ENCODE peak calls at places on chromosomes 16 and 17, in seven cellular contexts. G, Q, A, V, E, H and S are unnamed samples.

GRCh38 chr16:2966043-2966802 is 2.1 kb downstream of the KREMEN2 start:
- DNase-seq in G (no peak), Q (no peak), A (no peak), V (no peak), E (no peak), H (no peak), S (no peak)

GRCh38 chr16:55492756-55493380 is 13.9 kb downstream of the MMP2 start:
- DNase-seq in G (no peak), Q (no peak), A (no peak), V (no peak), E (no peak), H (no peak), S (no peak)

GRCh38 chr17:48612456-48612853 is 1.6 kb upstream of the HOXB7 start:
- DNase-seq in G (no peak), Q (no peak), A (peak; percentile 67), V (no peak), E (no peak), H (no peak), S (no peak)

GRCh38 chr16:64311241-64311640 is 810.6 kb downstream of the CDH11 start:
- DNase-seq in G (no peak), Q (no peak), A (no peak), V (no peak), E (peak; percentile 2), H (no peak), S (no peak)

GRCh38 chr17:62807812-62808575 is at the start of gene MARCHF10:
- DNase-seq in G (peak; percentile 6), Q (peak; percentile 31), A (peak; percentile 84), V (no peak), E (no peak), H (no peak), S (peak; percentile 75)

GRCh38 chr17:8062807-8063483 is 24.1 kb downstream of the ALOX15B start:
- DNase-seq in G (no peak), Q (no peak), A (no peak), V (no peak), E (no peak), H (no peak), S (no peak)

GRCh38 chr16:4330277-4330882 is 14.5 kb downstream of the GLIS2 start:
- DNase-seq in G (peak; percentile 72), Q (peak; percentile 77), A (peak; percentile 9), V (no peak), E (peak; percentile 72), H (peak; percentile 62), S (peak; percentile 89)

GRCh38 chr17:59533694-59534093 is 31.7 kb upstream of the DHX40 start:
- DNase-seq in G (no peak), Q (no peak), A (no peak), V (no peak), E (no peak), H (peak; percentile 85), S (no peak)

GRCh38 chr16:569445-570254 is at the start of gene PIGQ:
- DNase-seq in G (peak; percentile 50), Q (peak; percentile 66), A (no peak), V (no peak), E (peak; percentile 60), H (peak; percentile 46), S (peak; percentile 84)

GRCh38 chr16:57537596-57538234 is 1.3 kb upstream of the CCDC102A start:
- DNase-seq in G (no peak), Q (no peak), A (no peak), V (no peak), E (no peak), H (no peak), S (no peak)

GRCh38 chr17:76557368-76558209 is 17.7 kb downstream of the PRCD start:
- DNase-seq in G (peak; percentile 86), Q (peak; percentile 92), A (peak; percentile 99), V (peak; percentile 98), E (peak; percentile 97), H (peak; percentile 98), S (peak; percentile 97)

GRCh38 chr16:50067290-50067853 is 1.6 kb downstream of the HEATR3 start:
- DNase-seq in G (peak; percentile 11), Q (no peak), A (no peak), V (peak; percentile 22), E (peak; percentile 37), H (peak; percentile 86), S (no peak)

GRCh38 chr17:71237903-71238538 is 882.8 kb upstream of the SOX9 start:
- DNase-seq in G (no peak), Q (no peak), A (no peak), V (peak; percentile 57), E (peak; percentile 20), H (no peak), S (no peak)

GRCh38 chr17:50090071-50090470 is 5.1 kb upstream of the PDK2 start:
- DNase-seq in G (no peak), Q (no peak), A (no peak), V (no peak), E (no peak), H (no peak), S (no peak)

GRCh38 chr17:48589831-48590602 is at the start of gene HOXB3:
- DNase-seq in G (no peak), Q (no peak), A (no peak), V (no peak), E (no peak), H (no peak), S (no peak)

GRCh38 chr16:85431431-85432124 is 181.5 kb upstream of the GSE1 start:
- DNase-seq in G (no peak), Q (no peak), A (no peak), V (no peak), E (no peak), H (no peak), S (no peak)

GRCh38 chr17:82726427-82726826 is 9.0 kb upstream of the FN3K start:
- DNase-seq in G (no peak), Q (no peak), A (no peak), V (no peak), E (no peak), H (no peak), S (no peak)

GRCh38 chr17:29169806-29170591 is 10.2 kb downstream of the MYO18A start:
- DNase-seq in G (no peak), Q (no peak), A (no peak), V (no peak), E (no peak), H (no peak), S (no peak)

GRCh38 chr17:33785281-33785680 is 469.8 kb upstream of the CCL2 start:
- DNase-seq in G (no peak), Q (no peak), A (no peak), V (no peak), E (no peak), H (no peak), S (no peak)

GRCh38 chr16:68843482-68844210 is at the start of gene TANGO6:
- DNase-seq in G (peak; percentile 91), Q (peak; percentile 95), A (peak; percentile 46), V (peak; percentile 47), E (peak; percentile 82), H (peak; percentile 88), S (peak; percentile 96)

GRCh38 chr16:85444879-85445778 is 168.0 kb upstream of the GSE1 start:
- DNase-seq in G (no peak), Q (no peak), A (peak; percentile 66), V (no peak), E (no peak), H (no peak), S (no peak)

GRCh38 chr17:2346475-2346874 is 9.2 kb downstream of the SGSM2 start:
- DNase-seq in G (no peak), Q (no peak), A (no peak), V (no peak), E (no peak), H (no peak), S (no peak)

GRCh38 chr16:13997933-13998332 is 73.2 kb upstream of the MRTFB start:
- DNase-seq in G (no peak), Q (no peak), A (peak; percentile 68), V (no peak), E (no peak), H (peak; percentile 49), S (no peak)